ENCODE peak calls at places on chromosomes 1 and 21, in eight cellular contexts. B is HFFc6, A is GM10248, L is dorsolateral prefrontal cortex, F is bronchial epithelial cell, E is B cell, Q is CD14-positive monocyte, Y is IMR-90. N is an unnamed sample.

GRCh38 chr1:205535866-205536758 is 31.6 kb downstream of the CDK18 start:
- DNase-seq in Q (no peak), E (peak; percentile 32), B (no peak), Y (no peak), L (peak; percentile 8), F (no peak), A (no peak), N (peak; percentile 54)

GRCh38 chr1:10064416-10065343 is 31.9 kb downstream of the UBE4B start:
- DNase-seq in A (no peak), E (no peak), Q (no peak), B (no peak), Y (peak; percentile 73), F (peak; percentile 57), L (no peak), N (no peak)

GRCh38 chr1:162204129-162204882 is 134.8 kb downstream of the NOS1AP start:
- DNase-seq in E (no peak), Y (no peak), B (no peak), Q (no peak), F (no peak), L (peak; percentile 24), A (no peak), N (no peak)

GRCh38 chr1:26276432-26276838 is 3.5 kb upstream of the SH3BGRL3 start:
- DNase-seq in B (no peak), A (no peak), F (no peak), E (no peak), L (no peak), Q (no peak), Y (no peak), N (no peak)

GRCh38 chr1:1360511-1361169 is 2.3 kb upstream of the MXRA8 start:
- DNase-seq in Q (no peak), Y (peak; percentile 93), A (no peak), L (no peak), E (no peak), F (peak; percentile 66), B (peak; percentile 96), N (no peak)

GRCh38 chr1:181119076-181119989 is 30.8 kb downstream of the IER5 start:
- DNase-seq in F (peak; percentile 98), A (no peak), E (no peak), Y (no peak), B (peak; percentile 58), Q (no peak), L (peak; percentile 72), N (no peak)

GRCh38 chr1:62796151-62796680 is 12.3 kb downstream of the ATG4C start:
- DNase-seq in B (no peak), A (no peak), E (no peak), Y (no peak), Q (no peak), F (no peak), L (no peak), N (no peak)

GRCh38 chr21:18493420-18493819 is 89.8 kb upstream of the TMPRSS15 start:
- DNase-seq in F (peak; percentile 7), A (no peak), Q (no peak), L (no peak), E (no peak), B (no peak), Y (no peak), N (no peak)

GRCh38 chr1:156498447-156499193 is 2.0 kb downstream of the MEF2D start:
- DNase-seq in E (no peak), Y (peak; percentile 72), A (no peak), B (peak; percentile 41), Q (no peak), L (no peak), F (no peak), N (no peak)

GRCh38 chr1:54498383-54499096 is 49.5 kb upstream of the ACOT11 start:
- DNase-seq in L (no peak), B (no peak), A (no peak), F (no peak), Q (no peak), E (no peak), Y (no peak), N (no peak)

GRCh38 chr1:209231476-209232156 is 351.9 kb upstream of the CAMK1G start:
- DNase-seq in Y (no peak), Q (no peak), E (no peak), F (no peak), L (no peak), B (no peak), A (no peak), N (no peak)

GRCh38 chr1:220221670-220222069 is 50.6 kb downstream of the RAB3GAP2 start:
- DNase-seq in Y (no peak), B (no peak), L (no peak), Q (no peak), E (no peak), F (no peak), A (no peak), N (no peak)

GRCh38 chr1:6099787-6100765 is 54.4 kb downstream of the KCNAB2 start:
- DNase-seq in Q (no peak), B (no peak), F (no peak), Y (no peak), L (no peak), A (no peak), E (no peak), N (no peak)

GRCh38 chr21:29238052-29238966 is 60.4 kb upstream of the BACH1 start:
- DNase-seq in B (no peak), L (no peak), E (no peak), Y (peak; percentile 54), Q (no peak), F (peak; percentile 58), A (no peak), N (no peak)

GRCh38 chr1:182143825-182144661 is 82.5 kb upstream of the ZNF648 start:
- DNase-seq in F (peak; percentile 92), E (no peak), L (peak; percentile 53), Q (peak; percentile 94), B (peak; percentile 56), Y (peak; percentile 45), A (no peak), N (no peak)

GRCh38 chr1:60280764-60281278 is 207.3 kb upstream of the C1orf87 start:
- DNase-seq in A (no peak), L (no peak), Y (no peak), E (no peak), F (no peak), Q (no peak), B (no peak), N (no peak)

GRCh38 chr1:182113879-182114626 is 52.5 kb upstream of the ZNF648 start:
- DNase-seq in A (no peak), Q (no peak), E (no peak), F (no peak), Y (no peak), B (no peak), L (peak; percentile 89), N (no peak)

GRCh38 chr1:72371259-72372035 is 89.1 kb upstream of the NEGR1 start:
- DNase-seq in A (no peak), Y (no peak), L (no peak), F (peak; percentile 85), E (no peak), Q (no peak), B (no peak), N (no peak)

GRCh38 chr1:7224081-7224534 is 438.9 kb downstream of the CAMTA1 start:
- DNase-seq in L (no peak), F (no peak), Q (no peak), Y (no peak), B (no peak), E (no peak), A (no peak), N (no peak)

GRCh38 chr1:35564884-35565741 is 7.5 kb downstream of the NCDN start:
- DNase-seq in Y (no peak), A (no peak), E (no peak), F (no peak), L (no peak), Q (no peak), B (no peak), N (no peak)
- TF ChIP-seq CTCF in Y (no peak), A (no peak), E (peak; percentile 31), F (no peak), L (peak; percentile 26), Q (peak; percentile 62), B (peak; percentile 48), N (no peak)

GRCh38 chr1:150235852-150236613 is at the start of gene ANP32E:
- DNase-seq in B (peak; percentile 100), E (peak; percentile 97), Q (peak; percentile 95), L (peak; percentile 97), F (peak; percentile 99), Y (peak; percentile 100), A (peak; percentile 97), N (peak; percentile 94)
- TF ChIP-seq CTCF in B (peak; percentile 50), E (no peak), Q (no peak), L (no peak), F (no peak), Y (peak; percentile 3), A (no peak), N (peak; percentile 57)

GRCh38 chr1:46603858-46604549 is at the start of gene MKNK1:
- DNase-seq in L (peak; percentile 88), F (peak; percentile 85), Y (peak; percentile 90), E (peak; percentile 97), A (peak; percentile 100), Q (peak; percentile 92), B (peak; percentile 83), N (peak; percentile 99)
- TF ChIP-seq CTCF in L (no peak), F (no peak), Y (peak; percentile 16), E (no peak), A (no peak), Q (no peak), B (peak; percentile 57), N (peak; percentile 60)

GRCh38 chr1:230348386-230349022 is 77.6 kb downstream of the PGBD5 start:
- DNase-seq in E (no peak), Y (no peak), L (no peak), F (no peak), Q (no peak), B (no peak), A (no peak), N (no peak)

GRCh38 chr1:230352537-230352936 is 73.6 kb downstream of the PGBD5 start:
- DNase-seq in F (no peak), E (no peak), Y (no peak), Q (no peak), A (no peak), L (no peak), B (no peak), N (no peak)

GRCh38 chr1:230351983-230352382 is 74.1 kb downstream of the PGBD5 start:
- DNase-seq in F (no peak), Q (no peak), L (no peak), E (no peak), A (no peak), Y (no peak), B (no peak), N (no peak)

GRCh38 chr1:230351516-230351915 is 74.6 kb downstream of the PGBD5 start:
- DNase-seq in E (no peak), A (no peak), B (no peak), Q (no peak), F (no peak), Y (no peak), L (no peak), N (no peak)

DNA sequence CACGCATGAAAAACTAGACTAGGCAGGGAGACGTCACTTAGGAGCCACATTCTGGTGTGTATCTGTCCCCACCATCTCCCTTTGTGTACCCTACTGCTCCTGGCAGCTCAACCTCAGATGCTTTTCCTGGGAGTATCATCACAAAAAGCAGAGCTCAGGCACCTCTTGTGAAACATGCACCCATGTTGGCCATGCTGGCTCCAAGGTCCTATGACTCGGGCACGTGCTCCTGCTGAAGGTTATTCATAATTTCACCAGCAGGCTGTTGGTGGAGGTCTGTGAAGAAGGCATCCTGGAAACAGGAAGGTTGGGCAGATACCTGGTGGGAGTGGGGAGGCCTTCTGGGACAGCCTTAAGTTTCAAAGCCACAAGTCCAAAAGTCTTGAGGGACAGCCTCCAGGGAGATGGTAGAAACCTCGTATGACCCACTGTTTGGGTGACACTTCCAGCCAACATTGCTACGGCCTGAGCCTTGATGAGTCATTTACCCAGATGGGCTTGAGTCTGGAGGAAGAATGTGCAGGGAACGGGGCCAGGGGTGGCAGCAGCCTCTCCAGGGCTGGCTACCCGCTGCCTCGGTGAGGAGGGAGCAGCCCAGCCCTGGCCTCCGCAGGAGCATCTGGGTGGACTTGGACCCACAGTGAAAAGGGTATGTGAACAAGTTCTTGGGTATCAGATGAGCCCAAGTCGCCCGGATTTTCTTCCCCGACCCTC is 75.8 kb downstream of the PGBD5 start:
- DNase-seq in Y (peak; percentile 6), Q (no peak), F (no peak), B (no peak), E (no peak), A (no peak), L (no peak), N (no peak)
- TF ChIP-seq CTCF in Y (no peak), Q (no peak), F (no peak), B (no peak), E (no peak), A (no peak), L (no peak), N (no peak)

N was measured in type B pancreatic cell.